ENCODE peak calls at places on chromosome 11, in ten cellular contexts. D is choroid plexus epithelial cell; A is OCI-LY7; I is epithelial cell of esophagus; Z is NCI-H1105 treated with DMSO at 0.1 percent for 48 hours; E is AG09309; S is substantia nigra; Q is endothelial cell of umbilical vein; R is progenitor cell of endocrine pancreas; Y is activated CD8-positive, alpha-beta memory T cell treated with anti-CD3 and anti-CD28 coated beads, Interleukin-2, amount 50 U/mL, for 48 hours. V is an unnamed sample.

GRCh38 chr11:74927496-74927895 is 21.4 kb downstream of the XRRA1 start:
- DNase-seq in D (no peak), A (no peak), I (no peak), Z (no peak), E (peak; percentile 10), S (no peak), Q (no peak), R (no peak), Y (no peak), V (no peak)

GRCh38 chr11:94455861-94456260 is 37.8 kb downstream of the MRE11 start:
- DNase-seq in D (no peak), A (no peak), I (peak; percentile 91), Z (no peak), E (no peak), S (no peak), Q (no peak), R (no peak), Y (no peak), V (no peak)

GRCh38 chr11:107713009-107713408 is 1.2 kb upstream of the SLN start:
- DNase-seq in D (no peak), A (no peak), I (no peak), Z (peak; percentile 95), E (no peak), S (no peak), Q (no peak), R (no peak), Y (no peak), V (no peak)

GRCh38 chr11:6657346-6657745 is 1.7 kb upstream of the DCHS1 start:
- DNase-seq in D (no peak), A (no peak), I (no peak), Z (no peak), E (no peak), S (no peak), Q (no peak), R (no peak), Y (no peak), V (no peak)

GRCh38 chr11:112270551-112271180 is 10.0 kb upstream of the PLET1 start:
- DNase-seq in D (no peak), A (no peak), I (peak; percentile 47), Z (no peak), E (no peak), S (no peak), Q (no peak), R (no peak), Y (no peak), V (no peak)

GRCh38 chr11:103773059-103773458 is 263.4 kb upstream of the DDI1 start:
- DNase-seq in D (peak; percentile 90), A (no peak), I (no peak), Z (no peak), E (peak; percentile 59), S (no peak), Q (no peak), R (no peak), Y (no peak), V (no peak)

GRCh38 chr11:111177037-111177988 is 68.2 kb upstream of the POU2AF2 start:
- DNase-seq in D (no peak), A (peak; percentile 91), I (no peak), Z (peak; percentile 7), E (no peak), S (no peak), Q (no peak), R (no peak), Y (no peak), V (no peak)

GRCh38 chr11:62143727-62144126 is 19.9 kb downstream of the INCENP start:
- DNase-seq in D (no peak), A (no peak), I (no peak), Z (no peak), E (no peak), S (no peak), Q (peak; percentile 30), R (no peak), Y (peak; percentile 46), V (no peak)

GRCh38 chr11:86162257-86162656 is 82.3 kb upstream of the EED start:
- DNase-seq in D (peak; percentile 87), A (no peak), I (peak; percentile 81), Z (no peak), E (peak; percentile 66), S (no peak), Q (peak; percentile 32), R (no peak), Y (no peak), V (no peak)

GRCh38 chr11:60235318-60235717 is 7.6 kb downstream of the MS4A4E start:
- DNase-seq in D (no peak), A (no peak), I (no peak), Z (no peak), E (no peak), S (no peak), Q (no peak), R (no peak), Y (no peak), V (no peak)

GRCh38 chr11:44149651-44150050 is 54.2 kb downstream of the EXT2 start:
- DNase-seq in D (no peak), A (no peak), I (no peak), Z (no peak), E (no peak), S (no peak), Q (peak; percentile 20), R (no peak), Y (no peak), V (no peak)